ENCODE peak calls at places on chromosomes 6 and 20, in six cellular contexts. U, M, T, Y, X and V are unnamed samples.

GRCh38 chr6:136987526-136987925 is 57.2 kb downstream of the IL20RA start:
- DNase-seq in U (no peak), M (no peak), T (no peak), Y (no peak), X (no peak), V (no peak)

GRCh38 chr20:50389437-50389807 is 120.8 kb upstream of the PTPN1 start:
- DNase-seq in U (no peak), M (no peak), T (no peak), Y (no peak), X (no peak), V (no peak)

GRCh38 chr6:148520109-148520841 is 177.6 kb downstream of the SASH1 start:
- DNase-seq in U (no peak), M (no peak), T (no peak), Y (no peak), X (no peak), V (no peak)

GRCh38 chr20:20741067-20742045 is 28.9 kb upstream of the RALGAPA2 start:
- DNase-seq in U (no peak), M (no peak), T (no peak), Y (no peak), X (no peak), V (no peak)

GRCh38 chr20:20014659-20015058 is 2.5 kb upstream of the NAA20 start:
- DNase-seq in U (no peak), M (no peak), T (no peak), Y (no peak), X (no peak), V (no peak)

GRCh38 chr6:28996844-28997502 is 8.1 kb downstream of the ZNF311 start:
- DNase-seq in U (no peak), M (no peak), T (no peak), Y (no peak), X (no peak), V (no peak)

GRCh38 chr6:118710616-118711015 is 59.2 kb upstream of the CEP85L start:
- DNase-seq in U (no peak), M (no peak), T (no peak), Y (no peak), X (no peak), V (no peak)

GRCh38 chr6:105509506-105510331 is 106.8 kb upstream of the PREP start:
- DNase-seq in U (no peak), M (no peak), T (no peak), Y (peak), X (peak), V (no peak)

GRCh38 chr6:147156218-147156617 is 48.0 kb upstream of the STXBP5 start:
- DNase-seq in U (no peak), M (no peak), T (no peak), Y (no peak), X (no peak), V (no peak)

GRCh38 chr20:9040874-9041524 is 27.9 kb upstream of the PLCB4 start:
- DNase-seq in U (peak), M (no peak), T (no peak), Y (no peak), X (no peak), V (no peak)

GRCh38 chr6:62035952-62036351 is 250.1 kb downstream of the KHDRBS2 start:
- DNase-seq in U (no peak), M (no peak), T (no peak), Y (no peak), X (no peak), V (no peak)

GRCh38 chr6:138404666-138405337 is 779 bp downstream of the HEBP2 start:
- DNase-seq in U (peak), M (peak), T (no peak), Y (no peak), X (peak), V (no peak)

GRCh38 chr6:4664117-4664626 is 112.0 kb upstream of the CDYL start:
- DNase-seq in U (peak), M (peak), T (peak), Y (no peak), X (peak), V (no peak)

GRCh38 chr20:3811421-3812258 is 8.7 kb upstream of the AP5S1 start:
- DNase-seq in U (peak), M (peak), T (peak), Y (peak), X (peak), V (peak)

GRCh38 chr6:4942673-4943009 is 61.2 kb downstream of the RPP40 start:
- DNase-seq in U (no peak), M (no peak), T (no peak), Y (no peak), X (no peak), V (no peak)

GRCh38 chr20:53888951-53889350 is 181.4 kb downstream of the BCAS1 start:
- DNase-seq in U (no peak), M (peak), T (no peak), Y (no peak), X (no peak), V (no peak)

GRCh38 chr6:27255866-27256265 is 8.4 kb downstream of the PRSS16 start:
- DNase-seq in U (no peak), M (no peak), T (no peak), Y (no peak), X (no peak), V (no peak)

GRCh38 chr6:45795678-45796077 is 220.0 kb downstream of the CLIC5 start:
- DNase-seq in U (no peak), M (no peak), T (no peak), Y (no peak), X (no peak), V (no peak)

GRCh38 chr6:160750276-160750689 is 48.2 kb downstream of the PLG start:
- DNase-seq in U (no peak), M (no peak), T (no peak), Y (peak), X (peak), V (no peak)

GRCh38 chr20:50681359-50682064 is 9.8 kb downstream of the RIPOR3 start:
- DNase-seq in U (no peak), M (no peak), T (no peak), Y (no peak), X (no peak), V (no peak)

GRCh38 chr6:27188885-27189418 is 58.5 kb upstream of the PRSS16 start:
- DNase-seq in U (peak), M (no peak), T (peak), Y (peak), X (peak), V (peak)

GRCh38 chr6:167701010-167701409 is 125.7 kb upstream of the AFDN start:
- DNase-seq in U (no peak), M (no peak), T (no peak), Y (no peak), X (no peak), V (no peak)

GRCh38 chr20:1465470-1466210 is 1.0 kb downstream of the NSFL1C start:
- DNase-seq in U (no peak), M (no peak), T (no peak), Y (no peak), X (no peak), V (no peak)

GRCh38 chr6:46329568-46329967 is 158.8 kb upstream of the ENPP5 start:
- DNase-seq in U (peak), M (no peak), T (no peak), Y (no peak), X (no peak), V (no peak)

GRCh38 chr6:36362551-36363389 is 24.7 kb downstream of the ETV7 start:
- DNase-seq in U (no peak), M (no peak), T (no peak), Y (no peak), X (no peak), V (no peak)